ENCODE peak calls at places on chromosome 11, in eight cellular contexts. H, G, S, Z, F, V, E and U are unnamed samples.

GRCh38 chr11:501683-502287 is 5.3 kb downstream of the RNH1 start:
- DNase-seq in E (no peak), F (no peak), S (no peak), V (no peak), G (no peak), Z (no peak), H (no peak), U (no peak)

GRCh38 chr11:2257023-2257700 is 13.2 kb downstream of the ASCL2 start:
- DNase-seq in Z (no peak), V (peak), E (peak), S (peak), H (peak), G (peak), F (no peak), U (no peak)

GRCh38 chr11:118569670-118570069 is 2.5 kb upstream of the ARCN1 start:
- DNase-seq in E (no peak), Z (no peak), V (no peak), S (no peak), H (no peak), G (no peak), F (no peak), U (no peak)

GRCh38 chr11:61270354-61271070 is 24.6 kb downstream of the VWCE start:
- DNase-seq in E (no peak), G (no peak), Z (no peak), F (no peak), H (no peak), V (no peak), S (no peak), U (no peak)

GRCh38 chr11:77067776-77068460 is 1.1 kb downstream of the CAPN5 start:
- DNase-seq in H (peak), S (no peak), G (peak), F (no peak), Z (no peak), E (no peak), V (no peak), U (no peak)

GRCh38 chr11:1779034-1779805 is 15.5 kb upstream of the CTSD start:
- DNase-seq in Z (no peak), F (no peak), V (no peak), H (no peak), G (peak), S (no peak), E (no peak), U (no peak)

GRCh38 chr11:32466279-32466915 is 31.1 kb upstream of the WT1 start:
- DNase-seq in G (no peak), V (peak), H (no peak), S (no peak), Z (no peak), E (no peak), F (no peak), U (no peak)

GRCh38 chr11:76700177-76701100 is 29.9 kb upstream of the LRRC32 start:
- DNase-seq in H (peak), S (no peak), Z (peak), E (no peak), F (no peak), V (peak), G (no peak), U (no peak)

GRCh38 chr11:130103296-130103814 is 33.7 kb downstream of the APLP2 start:
- DNase-seq in F (no peak), H (no peak), E (no peak), G (no peak), S (no peak), Z (no peak), V (peak), U (no peak)

GRCh38 chr11:65776196-65776595 is 4.6 kb downstream of the AP5B1 start:
- DNase-seq in G (peak), E (no peak), V (peak), Z (no peak), F (no peak), S (no peak), H (no peak), U (peak)

GRCh38 chr11:116219171-116219635 is 553.6 kb downstream of the BUD13 start:
- DNase-seq in Z (no peak), F (no peak), S (no peak), G (peak), H (no peak), V (peak), E (no peak), U (no peak)

GRCh38 chr11:2436013-2436520 is 8.2 kb downstream of the TRPM5 start:
- DNase-seq in Z (no peak), V (no peak), G (no peak), S (no peak), F (no peak), E (no peak), H (peak), U (no peak)

GRCh38 chr11:76589945-76590630 is 80.5 kb downstream of the LRRC32 start:
- DNase-seq in F (no peak), G (no peak), S (no peak), H (no peak), E (no peak), Z (no peak), V (no peak), U (no peak)

GRCh38 chr11:25769287-25769686 is 562.6 kb upstream of the ANO3 start:
- DNase-seq in G (no peak), Z (no peak), F (no peak), H (no peak), E (no peak), S (no peak), V (no peak), U (no peak)

GRCh38 chr11:3865388-3866193 is 10.1 kb downstream of the STIM1 start:
- DNase-seq in G (no peak), H (no peak), E (no peak), Z (no peak), V (no peak), S (no peak), F (peak), U (no peak)

GRCh38 chr11:93221539-93221938 is 23.7 kb upstream of the SLC36A4 start:
- DNase-seq in F (no peak), G (peak), S (no peak), V (peak), H (no peak), E (peak), Z (no peak), U (no peak)

GRCh38 chr11:103798029-103798428 is 238.4 kb upstream of the DDI1 start:
- DNase-seq in S (no peak), F (no peak), Z (no peak), E (no peak), H (no peak), G (no peak), V (no peak), U (no peak)

GRCh38 chr11:76803811-76804600 is 20.9 kb downstream of the TSKU start:
- DNase-seq in H (no peak), V (no peak), G (no peak), Z (no peak), F (no peak), S (no peak), E (no peak), U (peak)

GRCh38 chr11:127996825-127997224 is 590.5 kb downstream of the ETS1 start:
- DNase-seq in E (no peak), F (no peak), H (no peak), G (no peak), V (no peak), S (no peak), Z (no peak), U (no peak)

GRCh38 chr11:86202013-86202336 is 42.6 kb upstream of the EED start:
- DNase-seq in G (no peak), H (no peak), F (no peak), E (no peak), Z (no peak), V (no peak), S (no peak), U (no peak)

DNA sequence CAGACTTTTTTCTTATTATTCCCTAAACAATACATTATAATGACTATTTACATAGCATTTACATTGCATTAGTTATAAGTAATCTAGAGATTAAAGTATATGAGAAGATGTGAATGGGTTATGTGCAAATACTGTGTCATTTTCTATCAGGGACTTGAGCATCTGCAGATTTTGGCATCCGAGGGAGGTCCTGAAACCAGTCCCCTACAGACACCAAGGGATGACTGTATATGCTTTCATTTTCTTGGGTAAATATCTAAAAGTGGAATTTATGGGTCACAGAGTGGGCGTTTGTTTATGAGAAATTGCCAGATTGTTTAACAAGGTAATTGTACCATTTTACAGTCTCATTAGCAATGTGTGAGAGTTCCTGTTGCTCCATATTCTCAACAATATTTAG is 454.5 kb upstream of the API5 start:
- DNase-seq in G (no peak), Z (no peak), E (no peak), S (no peak), F (no peak), V (no peak), H (no peak), U (no peak)
- TF ChIP-seq CTCF in G (no peak), Z (no peak), E (no peak), S (no peak), F (no peak), V (no peak), H (no peak), U (no peak)

GRCh38 chr11:64744544-64745218 is 739 bp upstream of the RASGRP2 start:
- DNase-seq in E (no peak), Z (peak), V (no peak), G (no peak), F (peak), H (no peak), S (no peak), U (no peak)

GRCh38 chr11:64742087-64742939 is 1.6 kb downstream of the RASGRP2 start:
- DNase-seq in H (peak), E (peak), S (no peak), V (peak), Z (peak), G (peak), F (peak), U (no peak)

GRCh38 chr11:64743591-64744543 is at the start of gene RASGRP2:
- DNase-seq in E (peak), Z (peak), H (peak), S (peak), V (peak), G (peak), F (peak), U (peak)

GRCh38 chr11:64741393-64742086 is 2.4 kb downstream of the RASGRP2 start:
- DNase-seq in G (no peak), S (no peak), V (no peak), H (no peak), F (no peak), E (peak), Z (no peak), U (no peak)

GRCh38 chr11:64742940-64743590 is 877 bp downstream of the RASGRP2 start:
- DNase-seq in G (peak), H (peak), V (peak), S (peak), E (peak), Z (peak), F (peak), U (peak)
- TF ChIP-seq CTCF in G (peak), H (peak), V (peak), S (peak), E (peak), Z (peak), F (peak), U (peak)

DNA sequence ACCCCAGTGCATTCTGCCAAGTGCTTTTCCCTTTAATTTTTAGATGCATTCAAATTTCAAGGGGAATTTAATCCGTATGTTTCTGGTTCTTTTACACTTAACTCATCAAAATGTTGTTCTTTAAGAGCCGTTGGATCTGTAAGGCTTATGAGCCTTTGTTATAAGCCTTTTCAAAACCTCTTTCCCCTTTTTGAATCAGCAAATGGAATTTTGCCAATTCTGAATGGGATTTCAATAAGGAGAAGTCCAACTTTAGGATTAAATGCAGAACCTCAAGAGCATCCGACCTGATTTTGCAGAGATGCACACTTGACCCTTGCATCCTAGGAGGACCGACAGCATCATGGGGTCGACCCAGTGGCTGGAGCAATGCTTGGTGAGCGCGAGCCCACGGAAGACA is 708.3 kb downstream of the NTM start:
- DNase-seq in E (no peak), S (no peak), H (no peak), G (no peak), Z (no peak), V (no peak), F (no peak), U (no peak)
- TF ChIP-seq CTCF in E (no peak), S (no peak), H (no peak), G (no peak), Z (no peak), V (no peak), F (no peak), U (no peak)

GRCh38 chr11:47551086-47551485 is 1.8 kb downstream of the CELF1 start:
- DNase-seq in E (no peak), F (peak), S (no peak), H (no peak), V (peak), Z (no peak), G (no peak), U (no peak)
- TF ChIP-seq CTCF in E (no peak), F (peak), S (peak), H (no peak), V (no peak), Z (no peak), G (peak), U (peak)

DNA sequence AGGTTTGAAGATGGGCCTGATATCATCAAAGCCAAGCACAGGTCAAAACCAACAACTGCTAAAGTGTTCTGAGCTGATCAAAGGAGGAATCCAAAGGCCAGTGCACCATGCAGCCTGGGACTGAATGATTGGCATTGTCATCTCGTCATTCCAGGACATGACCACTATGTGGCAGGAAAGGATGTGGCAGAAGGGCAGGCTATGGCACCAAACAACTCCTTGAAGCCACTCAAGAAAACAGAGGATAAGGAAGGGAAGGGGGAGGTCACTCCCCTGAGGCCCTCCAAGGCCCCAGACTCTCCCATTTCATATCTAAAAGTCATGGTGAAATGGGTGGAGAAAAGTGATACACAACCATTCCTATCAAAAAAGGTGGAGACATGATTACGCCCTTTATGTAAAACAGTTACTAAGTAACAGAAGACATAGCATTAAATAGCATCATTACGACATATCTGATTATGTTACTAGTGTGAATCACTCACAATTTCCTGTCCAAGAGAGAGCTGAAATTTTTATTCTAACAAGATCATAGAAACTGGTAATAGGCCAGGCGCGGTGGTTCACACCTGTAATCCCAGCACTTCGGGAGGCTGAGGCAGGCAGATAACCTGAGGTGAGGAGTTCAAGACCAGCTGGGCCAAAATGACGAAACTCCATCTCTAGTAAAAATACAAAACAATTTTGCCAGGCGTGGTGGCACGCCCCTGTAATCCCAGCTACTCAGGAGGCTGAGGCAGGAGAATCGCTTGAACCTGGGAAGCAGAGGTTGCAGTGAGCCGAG is 49.3 kb downstream of the AHNAK start:
- DNase-seq in H (no peak), Z (no peak), F (no peak), G (peak), E (no peak), S (peak), V (peak), U (peak)
- TF ChIP-seq CTCF in H (peak), Z (no peak), F (peak), G (peak), E (no peak), S (peak), V (peak), U (peak)

GRCh38 chr11:62725686-62726085 is 1.6 kb downstream of the HNRNPUL2 start:
- DNase-seq in F (no peak), E (no peak), V (no peak), Z (no peak), S (no peak), H (no peak), G (peak), U (no peak)

GRCh38 chr11:62719302-62719978 is 7.8 kb downstream of the HNRNPUL2 start:
- DNase-seq in H (no peak), Z (no peak), V (no peak), F (no peak), G (no peak), E (no peak), S (no peak), U (no peak)

GRCh38 chr11:62724171-62724570 is 3.1 kb downstream of the HNRNPUL2 start:
- DNase-seq in H (no peak), S (no peak), V (no peak), Z (no peak), G (peak), F (no peak), E (no peak), U (no peak)

GRCh38 chr11:62726156-62727006 is 876 bp downstream of the HNRNPUL2 start:
- DNase-seq in G (peak), H (no peak), V (no peak), F (no peak), S (no peak), Z (peak), E (no peak), U (no peak)

DNA sequence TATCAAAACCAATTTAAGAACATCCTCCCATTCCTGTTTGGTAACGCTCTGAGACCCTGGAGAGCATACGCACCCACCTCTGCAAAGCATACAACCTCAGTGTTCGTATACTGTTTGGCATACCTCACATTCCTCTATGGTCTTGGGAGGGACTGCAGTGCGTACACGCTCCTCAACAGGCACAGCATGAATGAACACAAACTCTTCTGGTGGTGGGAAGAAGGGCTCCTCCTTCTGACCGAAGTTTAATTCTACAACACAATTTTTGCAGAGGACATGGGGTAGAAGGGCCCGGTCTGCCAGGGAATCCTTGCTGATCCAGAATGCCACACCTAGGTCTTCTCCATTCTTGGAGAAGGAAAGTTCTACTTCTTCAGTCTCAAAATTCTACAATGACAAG is 5.3 kb downstream of the HNRNPUL2 start:
- DNase-seq in H (no peak), V (peak), F (peak), Z (no peak), E (no peak), S (no peak), G (no peak), U (no peak)
- TF ChIP-seq CTCF in H (no peak), V (peak), F (no peak), Z (no peak), E (no peak), S (no peak), G (no peak), U (no peak)

DNA sequence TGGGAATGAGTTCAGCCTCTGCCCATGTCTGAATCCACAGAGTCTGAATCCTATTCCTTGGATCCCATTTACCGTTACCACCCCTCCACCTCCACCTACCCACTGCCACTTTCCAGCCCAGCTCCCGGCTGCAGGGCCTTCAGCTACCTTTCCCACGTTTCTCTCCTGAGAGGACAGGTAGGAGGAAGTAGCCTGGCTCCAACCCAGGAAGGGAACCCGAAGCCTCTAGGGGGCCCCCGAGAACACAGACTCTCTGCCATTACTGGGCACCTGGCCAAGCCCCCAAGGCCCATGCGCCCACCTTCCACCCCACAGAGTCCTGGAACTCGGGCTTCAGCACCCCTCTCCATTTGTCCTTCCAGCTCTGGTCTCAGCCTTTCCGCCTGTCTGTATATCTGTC is 101.9 kb upstream of the LMO1 start:
- DNase-seq in H (no peak), S (peak), G (no peak), V (no peak), Z (no peak), E (no peak), F (no peak), U (no peak)
- TF ChIP-seq CTCF in H (no peak), S (no peak), G (no peak), V (no peak), Z (no peak), E (no peak), F (no peak), U (no peak)